ENCODE peak calls at places on chromosomes 11 and 22, in five cellular contexts. X is stimulated activated CD4-positive, alpha-beta T cell treated with anti-CD3 and anti-CD28 coated beads, Interleukin-15, amount 100 ng/mL, for 24 hours; M is stimulated activated CD8-positive, alpha-beta memory T cell treated with anti-CD3 and anti-CD28 coated beads, Interleukin-4, amount 100 ng/mL, for 4 hours; C is Right ventricle myocardium inferior; F is activated T-helper 1 cell treated with anti-CD3 and anti-CD28 coated beads, Interleukin-2, amount 50 U/mL, for 16 hours. O is an unnamed sample.

GRCh38 chr11:20397281-20397680 is 9.8 kb downstream of the PRMT3 start:
- DNase-seq in M (no peak), F (no peak), C (no peak), X (peak), O (no peak)

GRCh38 chr11:64893194-64894069 is 15.0 kb upstream of the EHD1 start:
- DNase-seq in F (no peak), X (no peak), M (no peak), C (no peak), O (no peak)

GRCh38 chr11:121714356-121714755 is 261.6 kb upstream of the SORL1-AS1 start:
- DNase-seq in C (no peak), F (no peak), M (no peak), X (no peak), O (no peak)

GRCh38 chr11:82195251-82195650 is 538.4 kb downstream of the FAM181B start:
- DNase-seq in C (no peak), F (no peak), M (no peak), X (no peak), O (no peak)

GRCh38 chr11:63904743-63905142 is 12.2 kb downstream of the RCOR2 start:
- DNase-seq in M (no peak), X (no peak), F (no peak), C (no peak), O (no peak)

GRCh38 chr22:20551805-20552449 is 44.5 kb downstream of the MED15 start:
- DNase-seq in C (no peak), M (no peak), F (no peak), X (peak), O (no peak)

GRCh38 chr11:111046291-111046690 is 199.2 kb upstream of the POU2AF2 start:
- DNase-seq in M (no peak), X (no peak), C (no peak), F (no peak), O (no peak)

GRCh38 chr22:30869996-30870395 is 98.6 kb downstream of the MORC2 start:
- DNase-seq in M (no peak), X (no peak), F (no peak), C (no peak), O (no peak)

GRCh38 chr11:1845095-1845429 is 6.3 kb downstream of the TNNI2 start:
- DNase-seq in F (no peak), C (no peak), X (no peak), M (no peak), O (no peak)

GRCh38 chr22:32700186-32700882 is 101.2 kb upstream of the TIMP3 start:
- DNase-seq in X (no peak), M (no peak), F (no peak), C (no peak), O (no peak)

GRCh38 chr11:61717286-61718033 is 35.0 kb upstream of the MYRF start:
- DNase-seq in C (no peak), F (no peak), X (no peak), M (no peak), O (no peak)

GRCh38 chr11:72048718-72049460 is 31.5 kb downstream of the NUMA1 start:
- DNase-seq in C (no peak), X (no peak), M (no peak), F (no peak), O (no peak)

GRCh38 chr22:29702931-29703594 is 16.7 kb upstream of the CABP7 start:
- DNase-seq in F (no peak), C (no peak), M (no peak), X (no peak), O (no peak)

GRCh38 chr11:31819533-31820437 is 8.7 kb upstream of the PAX6 start:
- DNase-seq in M (no peak), F (no peak), C (no peak), X (no peak), O (no peak)

GRCh38 chr11:68016161-68016903 is 6.2 kb downstream of the ALDH3B1 start:
- DNase-seq in C (no peak), F (no peak), M (no peak), X (no peak), O (no peak)

GRCh38 chr11:75263944-75264349 is 23.4 kb downstream of the TPBGL start:
- DNase-seq in X (peak), C (peak), M (no peak), F (no peak), O (no peak)

GRCh38 chr11:67291481-67292381 is 2.6 kb downstream of the ANKRD13D start:
- DNase-seq in F (no peak), X (no peak), M (no peak), C (peak), O (no peak)

GRCh38 chr22:36938028-36938425 is 24.6 kb downstream of the CSF2RB start:
- DNase-seq in M (no peak), F (no peak), X (no peak), C (no peak), O (no peak)

O was measured in LNCaP clone FGC.